ENCODE peak calls at places on chromosomes 11 and 22, in ten cellular contexts. P, A, W, I, K, L, S, N, E and V are unnamed samples.

GRCh38 chr22:44191036-44191454 is 10.3 kb downstream of the PARVG start:
- DNase-seq in P (no peak), A (no peak), W (peak), I (no peak), K (no peak), L (no peak), S (no peak), N (no peak), E (no peak), V (no peak)

GRCh38 chr11:34335331-34335730 is 22.5 kb downstream of the ABTB2 start:
- DNase-seq in P (no peak), A (no peak), W (no peak), I (no peak), K (no peak), L (no peak), S (no peak), N (no peak), E (no peak), V (no peak)

GRCh38 chr11:3037041-3037944 is 19.9 kb downstream of the CARS1 start:
- DNase-seq in P (peak), A (peak), W (peak), I (peak), K (peak), L (peak), S (peak), N (peak), E (peak), V (peak)

GRCh38 chr11:112162761-112163669 is 879 bp downstream of the IL18 start:
- DNase-seq in P (no peak), A (no peak), W (no peak), I (no peak), K (no peak), L (no peak), S (no peak), N (no peak), E (no peak), V (no peak)

GRCh38 chr22:32587449-32587848 is 112.8 kb downstream of the FBXO7 start:
- DNase-seq in P (no peak), A (peak), W (no peak), I (no peak), K (no peak), L (peak), S (no peak), N (no peak), E (no peak), V (peak)

GRCh38 chr11:57207160-57207559 is 25.4 kb downstream of the LRRC55 start:
- DNase-seq in P (no peak), A (no peak), W (no peak), I (no peak), K (no peak), L (no peak), S (no peak), N (no peak), E (no peak), V (no peak)

GRCh38 chr11:75031771-75032549 is 43.2 kb downstream of the NEU3 start:
- DNase-seq in P (peak), A (peak), W (peak), I (peak), K (peak), L (peak), S (peak), N (peak), E (peak), V (peak)

GRCh38 chr11:132158696-132159095 is 788.3 kb downstream of the NTM start:
- DNase-seq in P (no peak), A (no peak), W (no peak), I (no peak), K (no peak), L (no peak), S (no peak), N (no peak), E (no peak), V (no peak)

GRCh38 chr22:42086051-42086450 is 4.5 kb downstream of the NDUFA6 start:
- DNase-seq in P (no peak), A (no peak), W (no peak), I (no peak), K (no peak), L (no peak), S (no peak), N (no peak), E (no peak), V (peak)